ENCODE peak calls at places on chromosome 1, in four cellular contexts. U is skeletal muscle cell, I is GM20000, S is endothelial cell. J is an unnamed sample.
A peak's percentile ranks its signal among the peaks of the same experiment; 100 is the strongest.

GRCh38 chr1:234893725-234894630 is 234.7 kb downstream of the TOMM20 start:
- DNase-seq in S (no peak), I (peak; percentile 50), U (peak; percentile 94), J (no peak)

GRCh38 chr1:62962794-62963776 is 179.2 kb downstream of the ATG4C start:
- DNase-seq in U (peak; percentile 2), I (peak; percentile 63), S (peak; percentile 64), J (no peak)

GRCh38 chr1:40379785-40380452 is 6.4 kb downstream of the SMAP2 start:
- DNase-seq in U (peak; percentile 79), S (no peak), I (no peak), J (no peak)

GRCh38 chr1:96730574-96731298 is 9.2 kb downstream of the PTBP2 start:
- DNase-seq in I (no peak), S (no peak), U (peak; percentile 46), J (no peak)

GRCh38 chr1:51341876-51342496 is 11.6 kb upstream of the TTC39A start:
- DNase-seq in I (peak; percentile 78), S (no peak), U (no peak), J (no peak)

GRCh38 chr1:201176931-201177330 is 13.7 kb upstream of the IGFN1 start:
- DNase-seq in S (no peak), I (no peak), U (no peak), J (no peak)

GRCh38 chr1:23598424-23598823 is 39.1 kb upstream of the ID3 start:
- DNase-seq in U (no peak), S (peak; percentile 65), I (no peak), J (no peak)

GRCh38 chr1:226891846-226892533 is 21.6 kb downstream of the PSEN2 start:
- DNase-seq in S (no peak), I (no peak), U (no peak), J (no peak)

GRCh38 chr1:247301176-247301540 is 30.5 kb downstream of the ZNF496 start:
- DNase-seq in U (no peak), S (no peak), I (no peak), J (no peak)

GRCh38 chr1:68464891-68465290 is 15.1 kb upstream of the RPE65 start:
- DNase-seq in I (no peak), U (no peak), S (no peak), J (no peak)

J was measured in left ventricle myocardium inferior.